ENCODE peak calls at places on chromosomes 5 and 9, in six cellular contexts. E, O, T, S, N and B are unnamed samples.

GRCh38 chr5:141814064-141814982 is 63.9 kb downstream of the PCDH1 start:
- DNase-seq in E (no peak), O (peak; percentile 83), T (peak; percentile 36), S (peak; percentile 34), N (no peak), B (no peak)

GRCh38 chr5:77971965-77972544 is 195.9 kb upstream of the TBCA start:
- DNase-seq in E (no peak), O (no peak), T (no peak), S (no peak), N (no peak), B (no peak)

GRCh38 chr9:136978073-136978864 is 965 bp downstream of the PTGDS start:
- DNase-seq in E (peak; percentile 68), O (peak; percentile 100), T (no peak), S (no peak), N (no peak), B (peak; percentile 49)

GRCh38 chr5:67215592-67216471 is 19.2 kb upstream of the CD180 start:
- DNase-seq in E (no peak), O (no peak), T (no peak), S (peak; percentile 71), N (peak; percentile 79), B (no peak)

GRCh38 chr9:111897831-111898144 is 1.2 kb downstream of the UGCG start:
- DNase-seq in E (no peak), O (no peak), T (peak; percentile 23), S (no peak), N (peak; percentile 74), B (no peak)

GRCh38 chr9:71364196-71364955 is 243.0 kb upstream of the TRPM3 start:
- DNase-seq in E (no peak), O (no peak), T (no peak), S (no peak), N (no peak), B (no peak)

GRCh38 chr9:70979971-70980370 is 141.4 kb downstream of the TRPM3 start:
- DNase-seq in E (no peak), O (no peak), T (no peak), S (no peak), N (no peak), B (no peak)

GRCh38 chr9:128553695-128554094 is 1.3 kb downstream of the SPTAN1 start:
- DNase-seq in E (no peak), O (no peak), T (no peak), S (no peak), N (no peak), B (no peak)

GRCh38 chr5:153079396-153079795 is 411.1 kb upstream of the GRIA1 start:
- DNase-seq in E (no peak), O (no peak), T (no peak), S (no peak), N (no peak), B (no peak)

GRCh38 chr5:76641514-76642120 is 18.4 kb upstream of the F2RL2 start:
- DNase-seq in E (no peak), O (peak; percentile 70), T (peak; percentile 71), S (peak; percentile 60), N (peak; percentile 15), B (peak; percentile 43)

GRCh38 chr5:26329562-26330189 is 708.7 kb downstream of the CDH9 start:
- DNase-seq in E (no peak), O (no peak), T (no peak), S (no peak), N (no peak), B (no peak)

GRCh38 chr9:72204062-72204461 is 54.8 kb downstream of the GDA start:
- DNase-seq in E (no peak), O (no peak), T (no peak), S (no peak), N (no peak), B (no peak)

GRCh38 chr5:58183078-58183885 is 276.6 kb downstream of the PLK2 start:
- DNase-seq in E (no peak), O (no peak), T (no peak), S (no peak), N (no peak), B (no peak)

GRCh38 chr5:119333421-119333851 is 22.4 kb upstream of the TNFAIP8 start:
- DNase-seq in E (no peak), O (no peak), T (no peak), S (no peak), N (no peak), B (no peak)

GRCh38 chr9:124164800-124165199 is 92.9 kb upstream of the NEK6 start:
- DNase-seq in E (no peak), O (no peak), T (no peak), S (no peak), N (no peak), B (no peak)

GRCh38 chr5:138351056-138351455 is 1.4 kb upstream of the KDM3B start:
- DNase-seq in E (no peak), O (no peak), T (no peak), S (no peak), N (no peak), B (no peak)

GRCh38 chr5:58459276-58459859 is 518 bp downstream of the PLK2 start:
- DNase-seq in E (no peak), O (no peak), T (no peak), S (peak; percentile 1), N (no peak), B (no peak)

GRCh38 chr9:93818795-93819472 is 136.2 kb downstream of the BARX1 start:
- DNase-seq in E (no peak), O (peak; percentile 3), T (no peak), S (no peak), N (no peak), B (no peak)

GRCh38 chr5:79759436-79759835 is 69.8 kb downstream of the CMYA5 start:
- DNase-seq in E (no peak), O (no peak), T (no peak), S (no peak), N (no peak), B (no peak)

GRCh38 chr9:117555964-117556629 is 141.2 kb upstream of the ASTN2 start:
- DNase-seq in E (peak; percentile 27), O (peak; percentile 17), T (no peak), S (peak; percentile 60), N (peak; percentile 7), B (peak; percentile 64)

GRCh38 chr5:10351199-10351881 is 2.2 kb upstream of the MARCHF6 start:
- DNase-seq in E (no peak), O (peak; percentile 64), T (no peak), S (peak; percentile 41), N (no peak), B (no peak)

DNA sequence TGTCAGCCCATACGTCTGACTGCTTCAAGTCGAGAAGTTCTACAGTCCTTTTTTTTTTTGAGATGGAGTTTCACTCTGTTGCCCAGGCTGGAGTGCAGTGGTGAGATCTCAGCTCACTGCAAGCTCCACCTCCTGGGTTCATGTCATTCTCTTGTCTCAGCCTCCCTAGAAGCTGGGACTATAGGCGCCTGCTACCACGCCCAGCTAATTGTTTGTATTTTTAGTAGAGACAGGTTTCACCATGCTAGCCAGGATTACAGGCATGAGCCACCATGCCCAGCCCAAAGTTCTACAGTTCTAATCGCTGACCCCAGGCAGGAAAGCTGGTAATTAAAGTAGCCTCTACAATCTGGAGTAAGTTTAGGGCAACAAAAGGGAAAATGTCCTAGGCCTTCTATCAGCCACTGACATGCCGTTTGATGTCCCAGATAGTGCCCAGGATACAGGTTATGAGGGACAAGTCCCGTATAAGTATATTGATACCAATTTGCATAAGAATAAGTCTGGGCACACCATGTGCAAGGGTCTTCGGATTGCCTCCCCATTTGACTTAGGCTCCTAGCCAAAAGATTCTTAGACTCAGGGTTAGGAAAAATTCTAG is 1110.8 kb downstream of the TAF11L14 start:
- DNase-seq in E (no peak), O (no peak), T (no peak), S (no peak), N (no peak), B (no peak)
- H3K9ac ChIP-seq in E (no peak overlapping the region), O (no peak overlapping the region), T (no peak overlapping the region), S (peak overlapping the region; percentile 69), N (peak overlapping the region; percentile 69), B (no peak overlapping the region)

DNA sequence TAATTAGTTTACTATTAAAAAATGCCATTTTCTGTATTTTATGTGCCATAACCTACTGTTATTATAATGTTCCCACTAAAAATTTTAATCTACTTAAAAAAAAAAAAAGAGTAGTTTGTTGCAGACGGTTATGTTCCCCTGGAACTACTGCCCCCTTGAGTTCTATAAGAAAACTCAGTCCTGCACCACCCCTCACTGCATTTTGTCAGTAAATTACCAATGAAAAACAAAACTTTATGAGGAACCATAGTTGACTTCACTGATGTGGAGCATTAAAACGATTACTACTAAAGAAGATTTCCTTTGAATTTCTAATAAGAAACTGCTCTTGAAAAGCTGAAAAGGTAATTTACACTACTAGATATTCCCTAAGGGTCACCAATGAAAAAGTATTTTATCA is 288.7 kb downstream of the FBXL17 start:
- DNase-seq in E (no peak), O (no peak), T (peak; percentile 6), S (no peak), N (no peak), B (no peak)
- TF ChIP-seq ZNF274 in E (no peak), O (no peak), T (no peak), S (no peak), N (no peak), B (no peak)

GRCh38 chr9:89863837-89864236 is 259.0 kb downstream of the GADD45G start:
- DNase-seq in E (no peak), O (no peak), T (no peak), S (no peak), N (no peak), B (no peak)

GRCh38 chr9:89863141-89863540 is 258.3 kb downstream of the GADD45G start:
- DNase-seq in E (no peak), O (no peak), T (no peak), S (no peak), N (no peak), B (no peak)

GRCh38 chr9:89864731-89865130 is 259.9 kb downstream of the GADD45G start:
- DNase-seq in E (no peak), O (no peak), T (no peak), S (no peak), N (no peak), B (no peak)

GRCh38 chr9:89865357-89865756 is 260.5 kb downstream of the GADD45G start:
- DNase-seq in E (no peak), O (no peak), T (no peak), S (no peak), N (no peak), B (no peak)

DNA sequence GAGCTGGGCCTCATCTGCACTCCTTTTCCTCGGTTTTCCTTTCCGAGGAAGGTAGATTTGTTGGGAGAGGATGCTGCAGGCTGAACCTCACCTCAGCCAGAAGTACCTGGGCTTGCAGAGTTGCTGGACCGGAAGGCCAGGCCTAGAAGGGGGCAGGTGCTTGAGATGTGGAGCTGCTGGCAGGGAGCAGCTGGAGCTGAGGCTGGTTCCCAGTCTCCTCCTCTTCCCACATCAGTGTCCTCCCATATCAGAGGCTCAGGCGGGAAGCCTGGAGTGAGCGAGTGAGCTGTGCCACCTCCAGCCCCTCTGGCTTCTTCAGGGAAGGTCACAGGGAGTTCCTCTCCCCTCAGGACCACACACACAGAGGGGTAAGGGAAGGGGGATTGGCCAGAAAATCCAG is 259.4 kb downstream of the GADD45G start:
- DNase-seq in E (no peak), O (no peak), T (no peak), S (no peak), N (no peak), B (no peak)
- H3K9ac ChIP-seq in E (no peak overlapping the region), O (no peak overlapping the region), T (no peak overlapping the region), S (no peak overlapping the region), N (no peak overlapping the region), B (no peak overlapping the region)

DNA sequence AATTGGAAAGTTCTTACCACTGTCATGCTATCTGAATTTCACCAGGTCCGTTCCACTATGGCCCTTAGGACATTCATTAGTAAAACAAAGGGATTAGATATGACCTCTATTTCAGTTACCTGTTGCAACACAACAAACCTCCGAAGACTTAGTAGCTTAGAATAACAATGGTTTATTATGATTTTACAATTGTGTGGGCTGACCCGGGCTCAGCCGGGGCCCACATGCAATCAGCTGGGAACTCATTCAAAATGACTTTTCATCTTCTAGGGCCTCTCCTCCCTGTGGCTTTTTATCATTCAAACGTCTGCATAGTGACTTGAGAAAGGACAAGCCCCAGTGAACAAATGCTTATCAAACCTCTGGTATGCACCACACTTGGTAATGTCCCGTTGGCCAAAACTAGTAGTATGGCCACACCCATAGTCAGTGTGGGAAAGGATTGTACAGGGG is 2.3 kb upstream of the FBXW11 start:
- DNase-seq in E (peak; percentile 70), O (peak; percentile 62), T (no peak), S (no peak), N (no peak), B (peak; percentile 62)
- TF ChIP-seq ZNF274 in E (no peak), O (no peak), T (no peak), S (no peak), N (no peak), B (no peak)